ENCODE peak calls at places on chromosomes 6 and 20, in five cellular contexts. Y, H, S, Q and X are unnamed samples.

GRCh38 chr20:61252601-61253263 is 671 bp downstream of the CDH4 start:
- DNase-seq in Y (no peak), H (no peak), S (no peak), Q (no peak), X (no peak)

GRCh38 chr6:41572613-41573012 is 26.4 kb downstream of the FOXP4 start:
- DNase-seq in Y (no peak), H (no peak), S (no peak), Q (no peak), X (no peak)

GRCh38 chr6:41732601-41733348 is 2.6 kb downstream of the TFEB start:
- DNase-seq in Y (no peak), H (no peak), S (no peak), Q (no peak), X (peak; percentile 41)

GRCh38 chr6:14542670-14543366 is 425.2 kb downstream of the CD83 start:
- DNase-seq in Y (no peak), H (no peak), S (no peak), Q (no peak), X (no peak)

GRCh38 chr20:49608752-49609670 is 41.1 kb upstream of the PTGIS start:
- DNase-seq in Y (peak; percentile 76), H (peak; percentile 82), S (peak; percentile 83), Q (no peak), X (peak; percentile 80)

GRCh38 chr20:6381887-6382286 is 259.1 kb upstream of the FERMT1 start:
- DNase-seq in Y (no peak), H (no peak), S (no peak), Q (no peak), X (no peak)

GRCh38 chr6:25041676-25042598 is 106.2 kb upstream of the RIPOR2 start:
- DNase-seq in Y (no peak), H (no peak), S (peak; percentile 25), Q (no peak), X (no peak)

GRCh38 chr6:159960485-159960884 is 8.4 kb upstream of the IGF2R start:
- DNase-seq in Y (no peak), H (no peak), S (no peak), Q (no peak), X (no peak)

GRCh38 chr20:5715068-5715841 is 34.9 kb upstream of the SHLD1 start:
- DNase-seq in Y (no peak), H (no peak), S (no peak), Q (no peak), X (no peak)

GRCh38 chr6:37083243-37084138 is 78.0 kb downstream of the FGD2 start:
- DNase-seq in Y (peak; percentile 79), H (peak; percentile 90), S (peak; percentile 89), Q (peak; percentile 68), X (peak; percentile 58)

GRCh38 chr6:6806793-6807518 is 218.4 kb downstream of the LY86 start:
- DNase-seq in Y (no peak), H (peak; percentile 75), S (peak; percentile 88), Q (peak; percentile 49), X (peak; percentile 41)

GRCh38 chr6:105022416-105022815 is 65.5 kb downstream of the LIN28B start:
- DNase-seq in Y (no peak), H (no peak), S (no peak), Q (no peak), X (no peak)

DNA sequence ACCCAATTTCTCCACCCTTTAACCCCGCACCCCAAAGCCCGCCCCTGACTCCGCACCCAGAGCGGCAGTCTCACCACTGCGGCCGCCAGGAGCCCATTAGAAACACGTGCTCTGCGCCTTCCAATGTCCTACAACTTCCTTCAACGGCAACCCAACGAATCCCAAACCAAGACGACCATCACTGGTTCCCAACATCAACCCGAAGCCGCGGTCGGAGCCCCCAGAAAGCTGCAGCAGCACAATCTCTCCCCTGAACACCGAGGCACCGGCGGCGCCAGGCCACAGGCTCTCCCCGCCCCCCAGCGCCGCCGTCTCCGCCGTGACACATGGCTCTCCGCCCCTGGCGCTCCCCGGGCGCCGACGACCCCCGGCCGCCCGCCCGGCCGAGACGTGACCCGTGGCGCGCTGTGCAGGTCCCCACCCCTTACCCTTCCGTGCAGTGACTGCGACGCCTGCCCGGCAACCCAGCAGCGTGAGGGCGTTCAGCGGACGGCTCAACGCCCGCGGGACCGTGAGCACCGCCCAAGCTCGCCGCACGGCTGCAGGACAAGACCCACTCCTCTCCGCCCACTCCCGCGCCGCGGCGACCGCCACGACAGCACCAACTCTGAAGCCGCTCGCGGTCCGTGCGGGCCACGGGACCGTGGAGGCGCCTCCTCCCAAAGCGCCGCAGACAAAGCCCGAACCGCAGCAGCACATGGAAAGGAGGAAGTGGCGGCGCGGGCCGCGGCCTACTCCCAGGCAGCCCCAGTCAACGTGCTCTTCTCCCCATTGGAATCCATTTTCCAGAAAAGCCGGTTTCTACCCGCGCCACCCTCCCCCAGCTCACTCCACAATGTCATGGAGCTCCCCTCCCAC is 541 bp downstream of the SYNCRIP start:
- DNase-seq in Y (peak; percentile 85), H (peak; percentile 79), S (peak; percentile 77), Q (peak; percentile 61), X (peak; percentile 48)
- TF ChIP-seq POLR2A in Y (no peak), H (no peak), S (no peak), Q (no peak), X (no peak)

GRCh38 chr6:107657755-107658461 is 166.2 kb downstream of the SCML4 start:
- DNase-seq in Y (no peak), H (peak; percentile 88), S (peak; percentile 40), Q (peak; percentile 23), X (peak; percentile 39)
- TF ChIP-seq CTCF in Y (no peak), H (no peak), S (no peak), Q (no peak), X (no peak)

GRCh38 chr20:1190847-1191246 is 6.1 kb upstream of the TMEM74B start:
- DNase-seq in Y (no peak), H (no peak), S (no peak), Q (no peak), X (no peak)
- TF ChIP-seq EP300 in Y (no peak), H (no peak), S (no peak), Q (no peak), X (no peak)

GRCh38 chr20:3239026-3239866 is at the start of gene SLC4A11:
- DNase-seq in Y (no peak), H (no peak), S (peak; percentile 77), Q (no peak), X (peak; percentile 80)
- TF ChIP-seq POLR2A in Y (no peak), H (no peak), S (no peak), Q (no peak), X (no peak)